ENCODE peak calls at places on chromosome X, in six cellular contexts. V, I, J, H, X and Z are unnamed samples.

GRCh38 chrX:41314204-41314603 is 19.8 kb upstream of the DDX3X start:
- DNase-seq in V (no peak), X (no peak), H (no peak), J (no peak), I (no peak), Z (no peak)

GRCh38 chrX:8919801-8920200 is 114.1 kb downstream of the FAM9B start:
- DNase-seq in H (no peak), V (no peak), X (no peak), I (no peak), J (no peak), Z (no peak)

GRCh38 chrX:41730101-41730500 is 6.1 kb downstream of the GPR82 start:
- DNase-seq in I (peak; percentile 12), V (no peak), J (no peak), X (no peak), H (no peak), Z (peak; percentile 9)

GRCh38 chrX:9853307-9853706 is 67.1 kb downstream of the SHROOM2 start:
- DNase-seq in X (no peak), I (no peak), V (no peak), H (no peak), J (no peak), Z (no peak)

GRCh38 chrX:3493605-3494004 is 147.2 kb upstream of the MXRA5 start:
- DNase-seq in I (no peak), J (no peak), H (no peak), V (no peak), X (no peak), Z (no peak)

GRCh38 chrX:119189586-119189985 is 46.5 kb upstream of the PGRMC1 start:
- DNase-seq in J (no peak), I (no peak), V (no peak), H (no peak), X (no peak), Z (no peak)

GRCh38 chrX:17616936-17617335 is 120.4 kb upstream of the SCML1 start:
- DNase-seq in V (no peak), X (no peak), J (peak; percentile 59), H (no peak), I (no peak), Z (no peak)

GRCh38 chrX:104668550-104668949 is 102.6 kb downstream of the IL1RAPL2 start:
- DNase-seq in V (peak; percentile 33), I (peak; percentile 1), X (peak; percentile 26), J (peak; percentile 14), H (no peak), Z (no peak)

GRCh38 chrX:6557690-6558089 is 22.8 kb upstream of the VCX3A start:
- DNase-seq in H (no peak), I (no peak), J (no peak), V (no peak), X (no peak), Z (no peak)

GRCh38 chrX:115058276-115058675 is 40.9 kb upstream of the IL13RA2 start:
- DNase-seq in V (peak; percentile 22), H (no peak), I (peak; percentile 91), J (no peak), X (peak; percentile 87), Z (peak; percentile 85)

GRCh38 chrX:39507034-39507433 is 590.7 kb downstream of the BCOR start:
- DNase-seq in X (no peak), V (no peak), H (no peak), I (no peak), J (peak; percentile 55), Z (no peak)

GRCh38 chrX:47482065-47482511 is 934 bp downstream of the ZNF41 start:
- DNase-seq in J (no peak), I (no peak), H (no peak), X (no peak), V (no peak), Z (no peak)

GRCh38 chrX:54920610-54921426 is at the start of gene TRO:
- DNase-seq in I (peak; percentile 10), X (no peak), V (no peak), J (peak; percentile 68), H (no peak), Z (no peak)

GRCh38 chrX:87397103-87397886 is 120.3 kb upstream of the KLHL4 start:
- DNase-seq in H (no peak), J (no peak), X (peak; percentile 2), V (no peak), I (no peak), Z (no peak)

GRCh38 chrX:119729408-119730201 is 28.8 kb upstream of the SOWAHD start:
- DNase-seq in H (no peak), I (peak; percentile 64), V (peak; percentile 52), X (no peak), J (peak; percentile 75), Z (no peak)

GRCh38 chrX:13669246-13669689 is 16.3 kb downstream of the TCEANC start:
- DNase-seq in H (no peak), I (peak; percentile 99), J (no peak), X (peak; percentile 96), V (peak; percentile 95), Z (peak; percentile 90)

GRCh38 chrX:54248309-54248708 is 65.3 kb upstream of the FAM120C start:
- DNase-seq in X (peak; percentile 34), I (peak; percentile 44), V (peak; percentile 56), H (no peak), J (no peak), Z (no peak)

GRCh38 chrX:134423606-134424005 is 36.4 kb upstream of the HPRT1 start:
- DNase-seq in J (no peak), X (peak; percentile 6), I (peak; percentile 47), H (no peak), V (peak; percentile 26), Z (no peak)

GRCh38 chrX:76454456-76454927 is 27.0 kb downstream of the MAGEE1 start:
- DNase-seq in H (no peak), I (peak; percentile 9), X (no peak), V (peak; percentile 13), J (peak; percentile 39), Z (no peak)

GRCh38 chrX:11059923-11060322 is 51.2 kb upstream of the HCCS start:
- DNase-seq in X (peak; percentile 42), H (no peak), V (peak; percentile 88), J (no peak), I (peak; percentile 35), Z (no peak)

GRCh38 chrX:47200385-47201150 is 6.9 kb downstream of the UBA1 start:
- DNase-seq in V (peak; percentile 90), J (no peak), I (peak; percentile 65), H (no peak), X (peak; percentile 76), Z (peak; percentile 70)

GRCh38 chrX:50707376-50707775 is 106.6 kb downstream of the SHROOM4 start:
- DNase-seq in H (no peak), V (peak; percentile 31), I (no peak), J (no peak), X (no peak), Z (no peak)

GRCh38 chrX:4579480-4579879 is 866.0 kb upstream of the PRKX start:
- DNase-seq in H (no peak), J (no peak), V (no peak), I (no peak), X (no peak), Z (no peak)

GRCh38 chrX:261167-261857 is 19.9 kb upstream of the PLCXD1 start:
- DNase-seq in I (peak; percentile 23), X (peak; percentile 38), H (no peak), V (peak; percentile 33), J (no peak), Z (no peak)

GRCh38 chrX:20973038-20973437 is 401.2 kb upstream of the CNKSR2 start:
- DNase-seq in I (no peak), X (no peak), H (no peak), J (no peak), V (no peak), Z (no peak)
- H3K4me3 ChIP-seq in I (no peak overlapping the region), X (no peak overlapping the region), H (no peak overlapping the region), J (no peak overlapping the region), V (no peak overlapping the region), Z (no peak overlapping the region)

GRCh38 chrX:141341743-141342142 is 99.4 kb upstream of the SPANXC start:
- DNase-seq in X (peak; percentile 2), I (peak; percentile 1), H (no peak), V (no peak), J (no peak), Z (no peak)
- TF ChIP-seq CTCF in X (no peak), I (no peak), H (no peak), V (no peak), J (no peak), Z (no peak)

DNA sequence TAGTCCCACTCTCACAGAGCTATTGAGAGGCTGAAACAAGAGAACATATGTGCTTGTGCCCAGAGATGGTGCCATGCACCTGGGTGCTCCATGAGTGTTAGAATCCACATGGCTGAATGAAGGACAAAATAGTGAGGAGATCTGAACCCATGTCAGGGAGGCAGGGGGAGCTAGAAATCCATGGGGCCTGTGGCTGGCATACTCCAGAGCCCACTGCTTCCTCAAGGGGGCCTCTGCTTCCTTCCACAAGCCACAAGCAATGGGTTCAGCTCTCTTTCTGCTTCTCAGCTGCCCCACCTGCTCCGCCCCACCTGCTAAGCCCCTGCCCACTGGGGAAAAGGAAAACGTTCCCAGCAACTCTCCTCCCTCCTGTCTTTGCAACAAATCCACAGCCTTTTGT is 46.1 kb downstream of the PJA1 start:
- DNase-seq in I (no peak), V (no peak), X (no peak), H (no peak), J (no peak), Z (no peak)
- H3K27me3 ChIP-seq in I (peaks cover 12% of the 10 kb centered on the region), V (no peaks in the 10 kb centered on the region), X (no peaks in the 10 kb centered on the region), H (no peaks in the 10 kb centered on the region), J (no peaks in the 10 kb centered on the region), Z (no peaks in the 10 kb centered on the region)

DNA sequence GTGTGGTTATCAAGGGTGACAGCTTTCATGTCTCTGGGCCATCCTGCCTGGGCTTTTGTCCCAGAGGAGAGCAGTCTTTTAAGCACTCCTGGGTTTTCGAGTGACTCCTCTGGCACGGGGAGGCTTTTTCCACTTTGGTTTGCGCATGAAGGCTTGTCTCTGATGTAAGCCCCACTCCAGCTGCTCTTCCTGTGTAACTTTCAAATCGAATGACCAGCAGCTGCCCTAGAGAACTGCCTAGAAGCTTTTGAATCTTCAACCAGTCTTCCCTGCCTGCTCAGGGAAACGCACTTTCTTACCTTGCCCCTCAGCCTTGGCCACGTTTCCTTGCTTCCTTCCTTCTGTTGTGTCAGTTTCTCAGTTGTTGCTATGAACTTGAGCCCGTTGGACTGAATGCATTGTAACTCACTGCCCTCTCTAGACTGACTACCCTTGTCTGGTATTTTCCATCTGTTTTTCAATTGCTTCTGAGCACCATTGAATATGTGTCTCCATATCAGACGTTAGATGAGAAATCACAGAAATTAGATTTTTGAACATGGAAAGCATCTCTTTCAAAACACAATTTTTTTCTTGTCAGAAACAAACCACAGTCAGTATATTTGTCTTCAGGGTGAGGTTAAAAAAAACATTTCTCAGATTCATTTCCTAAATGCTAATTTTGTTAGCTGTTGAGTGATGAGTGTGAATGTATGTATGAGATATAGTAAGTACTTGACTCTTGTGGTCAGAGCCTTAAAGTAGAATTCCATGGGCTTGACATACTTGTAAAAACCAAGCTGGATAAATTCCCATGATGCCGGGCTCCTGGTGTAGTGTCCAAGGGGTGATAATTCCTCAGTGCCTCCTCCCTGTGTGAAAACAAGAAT is 45.4 kb downstream of the SLC9A6 start:
- DNase-seq in X (peak; percentile 93), H (no peak), J (no peak), V (peak; percentile 4), I (peak; percentile 76), Z (no peak)
- H3K4me3 ChIP-seq in X (no peak overlapping the region), H (no peak overlapping the region), J (no peak overlapping the region), V (no peak overlapping the region), I (no peak overlapping the region), Z (no peak overlapping the region)